ENCODE peak calls at places on chromosome 11, in seven cellular contexts. X, G, M, J, P, O and S are unnamed samples.

GRCh38 chr11:63574856-63575602 is 11.8 kb upstream of the PLAAT2 start:
- DNase-seq in J (no peak), M (no peak), O (no peak), P (no peak), X (peak; percentile 75), G (no peak), S (no peak)

GRCh38 chr11:112583246-112583893 is 322.7 kb upstream of the PLET1 start:
- DNase-seq in X (no peak), P (peak; percentile 99), M (no peak), G (no peak), J (no peak), O (no peak), S (no peak)

GRCh38 chr11:19460718-19461405 is 220.1 kb upstream of the E2F8 start:
- DNase-seq in P (no peak), J (no peak), M (peak; percentile 44), G (peak; percentile 20), O (no peak), X (no peak), S (no peak)

GRCh38 chr11:118635642-118636041 is 28.2 kb downstream of the PHLDB1 start:
- DNase-seq in X (no peak), O (no peak), P (no peak), M (no peak), G (no peak), J (no peak), S (no peak)

GRCh38 chr11:115927823-115928329 is 423.7 kb upstream of the CADM1 start:
- DNase-seq in J (no peak), O (no peak), P (peak; percentile 87), M (no peak), X (no peak), G (no peak), S (no peak)

GRCh38 chr11:84909740-84910139 is 717.4 kb downstream of the DLG2 start:
- DNase-seq in J (no peak), P (no peak), M (no peak), X (no peak), O (no peak), G (no peak), S (no peak)

GRCh38 chr11:77089004-77089545 is 13.6 kb upstream of the OMP start:
- DNase-seq in X (no peak), J (no peak), O (no peak), G (no peak), M (no peak), P (no peak), S (no peak)

GRCh38 chr11:68441466-68442230 is 18.9 kb upstream of the PPP6R3 start:
- DNase-seq in M (no peak), O (peak; percentile 36), J (no peak), X (peak; percentile 23), G (no peak), P (no peak), S (no peak)

GRCh38 chr11:105524286-105524685 is 85.6 kb upstream of the GRIA4 start:
- DNase-seq in X (no peak), O (no peak), P (no peak), G (no peak), J (no peak), M (no peak), S (no peak)

GRCh38 chr11:119284344-119285157 is 32.4 kb downstream of the MCAM start:
- DNase-seq in O (no peak), X (no peak), P (no peak), G (no peak), J (peak; percentile 25), M (no peak), S (no peak)

GRCh38 chr11:134120921-134121526 is 52.2 kb downstream of the JAM3 start:
- DNase-seq in G (no peak), P (no peak), J (no peak), M (peak; percentile 43), X (no peak), O (peak; percentile 27), S (no peak)

GRCh38 chr11:103700605-103701004 is 335.8 kb upstream of the DDI1 start:
- DNase-seq in P (no peak), G (no peak), M (no peak), J (no peak), O (peak; percentile 63), X (no peak), S (no peak)

GRCh38 chr11:64268687-64269379 is 15.6 kb downstream of the BAD start:
- DNase-seq in O (peak; percentile 35), M (peak; percentile 68), X (peak; percentile 90), J (no peak), P (no peak), G (peak; percentile 74), S (no peak)

GRCh38 chr11:27234961-27235360 is 128.1 kb downstream of the CCDC34 start:
- DNase-seq in J (no peak), G (no peak), M (no peak), O (peak; percentile 25), P (no peak), X (no peak), S (no peak)

GRCh38 chr11:92141725-92142124 is 82.9 kb upstream of the FAT3 start:
- DNase-seq in M (no peak), P (no peak), G (no peak), X (no peak), O (no peak), J (no peak), S (no peak)

GRCh38 chr11:67117667-67118058 is 1.4 kb upstream of the KDM2A start:
- DNase-seq in P (no peak), O (no peak), X (peak; percentile 70), M (peak; percentile 28), J (no peak), G (peak; percentile 48), S (no peak)

GRCh38 chr11:65538232-65538914 is 13.5 kb downstream of the SCYL1 start:
- DNase-seq in G (no peak), O (no peak), P (no peak), X (no peak), J (no peak), M (no peak), S (no peak)

DNA sequence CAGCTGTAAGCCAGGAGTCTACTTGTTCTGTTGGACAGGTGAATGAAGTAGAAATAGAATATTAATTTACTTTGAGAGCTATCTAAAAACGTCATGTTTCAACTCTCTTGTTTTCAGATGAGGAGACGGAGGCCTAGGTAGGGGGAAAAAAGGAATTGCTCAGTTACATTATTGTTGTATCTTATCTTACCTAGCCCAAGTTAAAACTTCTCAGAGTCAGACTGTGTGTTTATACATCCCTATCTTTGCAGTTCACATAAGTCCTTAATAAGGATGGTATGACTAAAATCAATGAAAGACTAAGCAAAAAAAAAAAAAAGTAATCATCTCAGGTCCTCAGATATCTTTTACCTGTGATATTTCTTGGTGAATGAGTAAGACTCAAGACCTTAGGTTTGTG is 62.8 kb downstream of the TEAD1 start:
- DNase-seq in M (no peak), X (no peak), P (no peak), J (no peak), G (no peak), O (no peak), S (no peak)
- H3K27ac ChIP-seq in M (no peak overlapping the region), X (peak overlapping the region; percentile 52), P (no peak overlapping the region), J (no peak overlapping the region), G (no peak overlapping the region), O (no peak overlapping the region), S (no peak overlapping the region)

DNA sequence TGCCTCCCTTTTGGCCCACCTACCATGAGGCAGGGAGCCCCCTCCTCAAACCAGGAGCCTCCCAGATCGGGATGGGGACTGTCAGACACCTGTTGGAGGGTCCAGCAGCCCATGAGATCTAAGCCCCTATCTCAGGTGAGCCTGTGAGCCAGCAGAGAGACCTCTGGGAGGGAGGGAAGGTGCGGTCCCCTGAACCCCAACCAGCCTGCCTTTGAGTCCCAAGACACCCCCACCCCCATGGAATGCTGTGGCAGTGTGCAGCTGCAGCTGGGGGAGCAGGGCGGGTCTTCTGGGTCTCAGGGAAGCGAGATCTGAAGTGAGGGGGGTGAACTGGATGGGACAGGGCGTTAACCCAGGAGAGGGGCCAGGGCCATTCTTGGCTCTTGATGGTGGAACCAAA is 1.4 kb upstream of the CDKN1C start:
- DNase-seq in M (no peak), P (no peak), G (no peak), J (no peak), X (peak; percentile 55), O (no peak), S (no peak)
- H3K27ac ChIP-seq in M (no peak overlapping the region), P (no peak overlapping the region), G (no peak overlapping the region), J (no peak overlapping the region), X (no peak overlapping the region), O (no peak overlapping the region), S (no peak overlapping the region)

GRCh38 chr11:59225017-59225416 is 12.3 kb upstream of the MPEG1 start:
- DNase-seq in O (no peak), G (no peak), P (no peak), X (no peak), M (no peak), J (no peak), S (no peak)
- H3K27ac ChIP-seq in O (no peak overlapping the region), G (peak overlapping the region; percentile 66), P (peak overlapping the region; percentile 50), X (peak overlapping the region; percentile 55), M (peak overlapping the region; percentile 54), J (no peak overlapping the region), S (no peak overlapping the region)

GRCh38 chr11:15747671-15748070 is 608.7 kb downstream of the SOX6 start:
- DNase-seq in X (no peak), G (no peak), M (no peak), P (peak; percentile 5), J (no peak), O (no peak), S (no peak)
- H3K27ac ChIP-seq in X (no peak overlapping the region), G (no peak overlapping the region), M (no peak overlapping the region), P (no peak overlapping the region), J (no peak overlapping the region), O (no peak overlapping the region), S (no peak overlapping the region)

DNA sequence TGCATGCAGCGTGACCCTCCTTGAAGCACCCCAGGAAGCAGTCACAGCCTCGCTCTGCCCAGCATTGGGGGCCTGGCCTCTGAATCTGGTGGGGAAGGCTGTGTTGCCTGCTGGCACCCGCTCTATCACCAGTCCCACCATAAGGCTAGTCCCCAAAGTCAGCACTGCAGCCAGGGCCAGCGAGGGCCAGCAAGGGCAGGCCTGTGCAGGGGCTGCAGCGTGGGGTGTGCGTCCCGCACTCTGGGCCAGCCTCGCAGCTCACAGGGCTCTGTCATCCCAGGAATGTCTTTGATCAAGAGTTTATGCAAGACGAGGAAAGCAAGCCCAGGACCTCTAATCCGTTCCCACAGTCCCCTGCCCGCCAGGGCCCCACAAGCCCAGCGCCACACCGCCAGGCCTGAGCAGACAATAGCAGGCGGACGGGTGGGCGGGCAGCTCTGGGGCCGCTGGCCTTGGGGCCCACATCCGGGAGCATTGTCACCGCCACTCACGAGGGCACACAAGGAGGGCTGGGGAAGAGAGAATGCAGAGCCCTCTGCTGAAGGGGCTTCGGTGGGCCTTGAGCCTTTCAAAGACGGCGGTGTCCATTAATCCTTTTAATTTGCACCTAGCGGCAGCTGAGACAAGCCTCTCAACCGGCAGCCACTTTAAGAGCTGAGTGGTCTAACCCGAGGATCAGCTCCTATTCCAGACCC is 17.1 kb downstream of the LTO1 start:
- DNase-seq in P (no peak), M (no peak), J (no peak), G (no peak), X (peak; percentile 48), O (no peak), S (no peak)
- H3K27ac ChIP-seq in P (no peak overlapping the region), M (no peak overlapping the region), J (peak overlapping the region; percentile 87), G (no peak overlapping the region), X (no peak overlapping the region), O (no peak overlapping the region), S (no peak overlapping the region)